ENCODE peak calls at places on chromosome 4, in four cellular contexts. V is HepG2, Q is K562, I is GM12878. E is an unnamed sample.

GRCh38 chr4:78512357-78512920 is 39.1 kb upstream of the ANXA3 start:
- DNase-seq in Q (no peak), I (no peak), V (peak), E (no peak)

GRCh38 chr4:188661502-188661901 is 522.3 kb downstream of the TRIML1 start:
- DNase-seq in V (no peak), I (no peak), Q (no peak), E (no peak)

GRCh38 chr4:115154826-115155225 is 41.4 kb upstream of the NDST4 start:
- DNase-seq in Q (no peak), I (no peak), V (no peak), E (no peak)

GRCh38 chr4:26821677-26822503 is 38.8 kb upstream of the STIM2 start:
- DNase-seq in Q (no peak), I (no peak), V (peak), E (no peak)

GRCh38 chr4:89707467-89707866 is 129.5 kb downstream of the SNCA start:
- DNase-seq in I (no peak), V (no peak), Q (no peak), E (no peak)

GRCh38 chr4:110354460-110354859 is 121.5 kb upstream of the ENPEP start:
- DNase-seq in Q (no peak), I (no peak), V (no peak), E (no peak)

GRCh38 chr4:93828332-93828829 is at the start of gene ATOH1:
- DNase-seq in V (no peak), Q (peak), I (no peak), E (peak)

GRCh38 chr4:40837094-40837870 is 87.5 kb downstream of the NSUN7 start:
- DNase-seq in I (no peak), Q (no peak), V (no peak), E (no peak)

GRCh38 chr4:11072999-11073398 is 355.7 kb downstream of the HS3ST1 start:
- DNase-seq in V (no peak), Q (no peak), I (no peak), E (no peak)

GRCh38 chr4:48578132-48578964 is 88.3 kb downstream of the ZAR1 start:
- DNase-seq in Q (peak), I (peak), V (peak), E (peak)

GRCh38 chr4:20598626-20599025 is 101.6 kb upstream of the PACRGL start:
- DNase-seq in I (no peak), V (no peak), Q (no peak), E (no peak)

GRCh38 chr4:53189011-53189410 is 176.8 kb downstream of the SCFD2 start:
- DNase-seq in I (no peak), Q (no peak), V (no peak), E (no peak)

GRCh38 chr4:7957113-7957656 is 17.5 kb upstream of the AFAP1 start:
- DNase-seq in I (no peak), V (no peak), Q (no peak), E (no peak)

GRCh38 chr4:111466821-111467605 is 678.2 kb upstream of the FAM241A start:
- DNase-seq in Q (no peak), V (no peak), I (no peak), E (no peak)

GRCh38 chr4:123340381-123340701 is 56.3 kb upstream of the SPRY1 start:
- DNase-seq in I (no peak), V (peak), Q (no peak), E (peak)

GRCh38 chr4:128427832-128428366 is 140.3 kb upstream of the PGRMC2 start:
- DNase-seq in V (peak), I (no peak), Q (peak), E (peak)

GRCh38 chr4:134544303-134544761 is 342.7 kb upstream of the PABPC4L start:
- DNase-seq in I (no peak), Q (no peak), V (no peak), E (no peak)

GRCh38 chr4:61292322-61292721 is 92.2 kb downstream of the ADGRL3 start:
- DNase-seq in V (no peak), I (no peak), Q (no peak), E (no peak)

GRCh38 chr4:53981066-53981465 is 83.3 kb downstream of the CHIC2 start:
- DNase-seq in Q (no peak), V (no peak), I (no peak), E (no peak)

GRCh38 chr4:158810487-158811215 is 41.8 kb downstream of the FNIP2 start:
- DNase-seq in V (no peak), I (no peak), Q (no peak), E (no peak)

GRCh38 chr4:66929748-66930147 is 615.6 kb downstream of the CENPC start:
- DNase-seq in I (no peak), Q (no peak), V (no peak), E (no peak)

GRCh38 chr4:6906046-6906445 is 3.6 kb upstream of the TBC1D14 start:
- DNase-seq in Q (no peak), I (no peak), V (no peak), E (no peak)

GRCh38 chr4:108619372-108620100 is 840 bp upstream of the RPL34 start:
- DNase-seq in V (no peak), Q (peak), I (no peak), E (no peak)

GRCh38 chr4:55561884-55562283 is 15.2 kb upstream of the CLOCK start:
- DNase-seq in Q (no peak), I (no peak), V (no peak), E (no peak)

GRCh38 chr4:172989984-172990711 is 178.5 kb upstream of the GALNT7 start:
- DNase-seq in I (no peak), Q (no peak), V (no peak), E (no peak)

GRCh38 chr4:146107587-146107986 is 67.9 kb upstream of the LSM6 start:
- DNase-seq in I (no peak), V (no peak), Q (no peak), E (no peak)

GRCh38 chr4:26020896-26021295 is 106.9 kb downstream of the SMIM20 start:
- DNase-seq in I (no peak), V (peak), Q (no peak), E (no peak)

GRCh38 chr4:176792348-176793059 is at the start of gene VEGFC:
- DNase-seq in I (no peak), V (peak), Q (no peak), E (no peak)

GRCh38 chr4:98466868-98467599 is 191.4 kb downstream of the TSPAN5 start:
- DNase-seq in Q (no peak), I (no peak), V (no peak), E (no peak)

GRCh38 chr4:159077702-159078495 is 25.0 kb upstream of the RAPGEF2 start:
- DNase-seq in I (peak), Q (no peak), V (peak), E (no peak)

GRCh38 chr4:72394264-72394663 is 174.8 kb downstream of the ADAMTS3 start:
- DNase-seq in Q (no peak), I (no peak), V (no peak), E (no peak)

GRCh38 chr4:154491731-154492249 is at the start of gene DCHS2:
- DNase-seq in V (peak), Q (peak), I (no peak), E (no peak)

GRCh38 chr4:113555868-113556267 is 205.7 kb downstream of the CAMK2D start:
- DNase-seq in V (no peak), Q (no peak), I (no peak), E (no peak)

GRCh38 chr4:81255524-81255923 is 40.5 kb upstream of the PRKG2 start:
- DNase-seq in Q (no peak), V (no peak), I (no peak), E (no peak)

GRCh38 chr4:3387943-3388348 is 53.8 kb upstream of the HGFAC start:
- DNase-seq in I (no peak), Q (no peak), V (no peak), E (no peak)

GRCh38 chr4:125765936-125766335 is 451.2 kb downstream of the FAT4 start:
- DNase-seq in Q (no peak), V (no peak), I (no peak), E (no peak)

GRCh38 chr4:12137556-12137955 is 708.9 kb upstream of the HS3ST1 start:
- DNase-seq in I (no peak), Q (no peak), V (no peak), E (no peak)

GRCh38 chr4:87839309-87839946 is 6.7 kb downstream of the MEPE start:
- DNase-seq in V (no peak), I (no peak), Q (peak), E (no peak)
- H3K4me2 ChIP-seq in V (no peak), I (no peak), Q (no peak), E (no peak)

GRCh38 chr4:149465941-149466340 is 349.7 kb downstream of the IQCM start:
- DNase-seq in Q (no peak), I (no peak), V (no peak), E (no peak)
- TF ChIP-seq CHD4 in Q (no peak), I (no peak), V (no peak), E (no peak)

GRCh38 chr4:68074397-68074796 is 55.3 kb downstream of the TMPRSS11F start:
- DNase-seq in Q (no peak), I (no peak), V (no peak), E (no peak)

GRCh38 chr4:68076194-68076593 is 53.5 kb downstream of the TMPRSS11F start:
- DNase-seq in V (no peak), Q (peak), I (no peak), E (no peak)

GRCh38 chr4:68077737-68078136 is 51.9 kb downstream of the TMPRSS11F start:
- DNase-seq in Q (no peak), I (no peak), V (no peak), E (no peak)

GRCh38 chr4:68079918-68080317 is 49.8 kb downstream of the TMPRSS11F start:
- DNase-seq in V (no peak), Q (no peak), I (no peak), E (no peak)

DNA sequence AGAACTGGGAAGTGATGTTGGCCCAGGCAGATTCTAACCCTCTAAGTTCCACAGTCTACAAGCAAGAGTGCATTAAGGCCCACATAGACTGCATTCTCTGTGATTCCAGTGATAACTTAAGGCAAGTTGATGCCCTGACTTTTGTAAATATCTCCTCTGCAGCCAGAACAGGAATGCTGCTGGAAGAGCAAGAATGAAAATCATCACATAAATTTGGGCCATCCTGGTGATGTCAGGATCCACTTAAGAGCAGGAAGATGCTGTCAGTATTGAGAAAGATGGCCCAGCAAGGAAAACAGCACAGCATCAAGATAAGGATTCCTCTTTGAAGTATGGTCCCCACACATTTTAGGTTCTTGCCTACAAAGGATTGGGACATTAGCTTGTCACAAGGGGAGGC is 52.4 kb downstream of the TMPRSS11F start:
- DNase-seq in Q (no peak), V (no peak), I (no peak), E (no peak)
- H3K4me2 ChIP-seq in Q (no peak), V (no peak), I (no peak), E (no peak)

DNA sequence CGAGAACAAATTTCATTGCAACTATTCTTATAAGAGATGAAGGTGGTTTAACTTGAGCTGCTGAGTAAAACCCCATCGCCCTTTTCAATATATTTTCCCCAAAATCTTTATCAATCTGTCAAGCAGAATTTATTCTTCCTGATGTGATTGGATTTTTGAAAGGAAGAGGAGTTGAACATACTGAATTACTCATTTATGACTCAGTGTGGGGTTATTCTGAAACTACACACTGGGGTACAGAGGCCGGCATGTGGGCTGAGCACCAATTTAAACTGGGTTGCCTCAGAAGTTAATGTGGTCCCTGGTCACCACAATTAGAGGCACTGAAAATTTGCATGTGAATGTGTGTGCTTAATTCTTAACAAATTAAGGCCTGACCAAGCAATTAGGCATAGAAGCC is 170.7 kb downstream of the IL15 start:
- DNase-seq in Q (no peak), I (no peak), V (no peak), E (no peak)
- TF ChIP-seq CHD4 in Q (no peak), I (no peak), V (no peak), E (no peak)

GRCh38 chr4:87018751-87019150 is 83.9 kb downstream of the AFF1 start:
- DNase-seq in V (no peak), Q (no peak), I (no peak), E (no peak)

GRCh38 chr4:87017580-87018061 is 82.8 kb downstream of the AFF1 start:
- DNase-seq in I (no peak), V (no peak), Q (peak), E (no peak)

GRCh38 chr4:87019898-87020297 is 85.1 kb downstream of the AFF1 start:
- DNase-seq in V (no peak), I (no peak), Q (no peak), E (no peak)

GRCh38 chr4:87024181-87024580 is 89.4 kb downstream of the AFF1 start:
- DNase-seq in Q (no peak), I (no peak), V (no peak), E (no peak)

GRCh38 chr4:87019243-87019817 is 84.5 kb downstream of the AFF1 start:
- DNase-seq in Q (no peak), V (no peak), I (no peak), E (no peak)
- H3K4me2 ChIP-seq in Q (peak), V (no peak), I (peak), E (peak)

GRCh38 chr4:2069161-2069971 is 10.2 kb downstream of the NAT8L start:
- DNase-seq in V (no peak), I (no peak), Q (no peak), E (no peak)
- TF ChIP-seq CHD4 in V (no peak), I (no peak), Q (no peak), E (no peak)

GRCh38 chr4:140163029-140163810 is 9.2 kb upstream of the MAML3 start:
- DNase-seq in V (no peak), Q (no peak), I (no peak), E (no peak)
- H3K4me2 ChIP-seq in V (no peak), Q (no peak), I (no peak), E (no peak)